ENCODE peak calls at places on chromosomes 1 and 21, in four cellular contexts. G is gastrocnemius medialis, U is MM.1S, X is upper lobe of right lung. F is an unnamed sample.

GRCh38 chr1:95437011-95437410 is 203.0 kb downstream of the RWDD3 start:
- DNase-seq in G (no peak), X (no peak), U (no peak), F (no peak)

GRCh38 chr1:235404190-235404589 is 37.0 kb downstream of the TBCE start:
- DNase-seq in G (no peak), U (no peak), X (no peak), F (no peak)

GRCh38 chr1:7224644-7225043 is 439.4 kb downstream of the CAMTA1 start:
- DNase-seq in G (no peak), X (no peak), U (no peak), F (no peak)

GRCh38 chr1:224432672-224433040 is 1.9 kb downstream of the WDR26 start:
- DNase-seq in X (no peak), G (no peak), U (peak; percentile 38), F (no peak)

GRCh38 chr1:21574464-21575151 is 65.4 kb downstream of the ALPL start:
- DNase-seq in X (no peak), G (no peak), U (no peak), F (no peak)

GRCh38 chr1:11790880-11791715 is 14.7 kb downstream of the MTHFR start:
- DNase-seq in G (peak; percentile 98), U (no peak), X (peak; percentile 88), F (no peak)

GRCh38 chr1:85327759-85328158 is 51.3 kb upstream of the BCL10 start:
- DNase-seq in G (no peak), U (no peak), X (no peak), F (no peak)

GRCh38 chr1:164647211-164647610 is 88.2 kb downstream of the PBX1 start:
- DNase-seq in X (no peak), U (no peak), G (no peak), F (no peak)

GRCh38 chr1:15693371-15693770 is 9.3 kb downstream of the PLEKHM2 start:
- DNase-seq in X (no peak), G (no peak), U (no peak), F (no peak)

GRCh38 chr1:191839891-191840290 is 318.4 kb upstream of the RGS18 start:
- DNase-seq in U (no peak), G (no peak), X (no peak), F (no peak)

GRCh38 chr1:167542109-167543032 is 11.2 kb downstream of the CREG1 start:
- DNase-seq in G (no peak), X (no peak), U (peak; percentile 69), F (no peak)

GRCh38 chr1:93143729-93144229 is 36.4 kb downstream of the TMED5 start:
- DNase-seq in U (no peak), X (no peak), G (no peak), F (no peak)

GRCh38 chr1:216686860-216687545 is 36.2 kb downstream of the ESRRG start:
- DNase-seq in G (no peak), U (no peak), X (no peak), F (no peak)

GRCh38 chr1:151131832-151132675 is 14.4 kb downstream of the SEMA6C start:
- DNase-seq in G (peak; percentile 13), X (peak; percentile 68), U (no peak), F (no peak)

GRCh38 chr1:25798666-25799345 is 1.2 kb upstream of the SELENON start:
- DNase-seq in G (no peak), U (no peak), X (no peak), F (no peak)

GRCh38 chr1:159994896-159995295 is 36.9 kb downstream of the PIGM start:
- DNase-seq in X (no peak), U (no peak), G (no peak), F (no peak)

GRCh38 chr1:212366901-212367300 is 47.8 kb downstream of the PACC1 start:
- DNase-seq in G (no peak), U (no peak), X (no peak), F (no peak)

GRCh38 chr21:36260802-36261201 is 59.2 kb upstream of the MORC3 start:
- DNase-seq in G (no peak), U (no peak), X (no peak), F (no peak)

GRCh38 chr1:203278087-203278884 is 27.0 kb upstream of the BTG2 start:
- DNase-seq in X (peak; percentile 79), U (peak; percentile 48), G (peak; percentile 96), F (peak; percentile 40)

GRCh38 chr1:109723351-109723750 is 11.3 kb downstream of the GSTM5 start:
- DNase-seq in U (no peak), G (no peak), X (no peak), F (no peak)

DNA sequence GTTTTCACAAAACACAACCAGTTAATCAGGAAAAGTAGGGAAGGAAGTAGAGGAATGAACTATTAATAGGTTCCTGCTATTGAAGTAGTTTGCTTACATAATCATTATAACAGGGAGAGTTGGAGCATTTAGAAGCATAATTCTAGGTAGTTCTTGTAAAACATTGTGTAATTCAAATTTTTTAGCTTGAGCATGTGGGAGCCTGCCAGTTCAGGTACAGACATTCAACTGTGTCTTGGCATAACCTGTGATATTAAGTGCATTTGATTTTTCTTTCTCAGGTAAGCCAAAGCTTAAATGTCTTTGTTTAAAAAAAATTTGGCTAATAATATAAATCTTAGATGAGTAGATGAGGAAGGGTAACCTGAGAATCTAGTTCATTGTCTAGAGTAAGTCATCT is 3.4 kb downstream of the YTHDF2 start:
- DNase-seq in G (no peak), U (no peak), X (no peak), F (no peak)
- H3K36me3 ChIP-seq in G (peaks cover 67% of the 10 kb centered on the region), U (peaks cover 27% of the 10 kb centered on the region), X (peaks cover 67% of the 10 kb centered on the region), F (peaks cover 66% of the 10 kb centered on the region)

GRCh38 chr1:61156576-61157239 is 74.3 kb downstream of the NFIA start:
- DNase-seq in U (no peak), G (no peak), X (no peak), F (no peak)
- H3K4me3 ChIP-seq in U (no peak overlapping the region), G (no peak overlapping the region), X (no peak overlapping the region), F (no peak overlapping the region)

GRCh38 chr1:202014060-202014459 is 3.7 kb downstream of the ELF3 start:
- DNase-seq in G (no peak), X (no peak), U (no peak), F (no peak)
- H3K36me3 ChIP-seq in G (no peaks in the 10 kb centered on the region), X (peaks cover 19% of the 10 kb centered on the region), U (no peaks in the 10 kb centered on the region), F (no peaks in the 10 kb centered on the region)

GRCh38 chr1:225651376-225651871 is 1.5 kb downstream of the ENAH start:
- DNase-seq in U (no peak), G (no peak), X (no peak), F (no peak)
- H3K4me3 ChIP-seq in U (peak overlapping the region; percentile 74), G (peak overlapping the region; percentile 86), X (peak overlapping the region; percentile 83), F (no peak overlapping the region)

DNA sequence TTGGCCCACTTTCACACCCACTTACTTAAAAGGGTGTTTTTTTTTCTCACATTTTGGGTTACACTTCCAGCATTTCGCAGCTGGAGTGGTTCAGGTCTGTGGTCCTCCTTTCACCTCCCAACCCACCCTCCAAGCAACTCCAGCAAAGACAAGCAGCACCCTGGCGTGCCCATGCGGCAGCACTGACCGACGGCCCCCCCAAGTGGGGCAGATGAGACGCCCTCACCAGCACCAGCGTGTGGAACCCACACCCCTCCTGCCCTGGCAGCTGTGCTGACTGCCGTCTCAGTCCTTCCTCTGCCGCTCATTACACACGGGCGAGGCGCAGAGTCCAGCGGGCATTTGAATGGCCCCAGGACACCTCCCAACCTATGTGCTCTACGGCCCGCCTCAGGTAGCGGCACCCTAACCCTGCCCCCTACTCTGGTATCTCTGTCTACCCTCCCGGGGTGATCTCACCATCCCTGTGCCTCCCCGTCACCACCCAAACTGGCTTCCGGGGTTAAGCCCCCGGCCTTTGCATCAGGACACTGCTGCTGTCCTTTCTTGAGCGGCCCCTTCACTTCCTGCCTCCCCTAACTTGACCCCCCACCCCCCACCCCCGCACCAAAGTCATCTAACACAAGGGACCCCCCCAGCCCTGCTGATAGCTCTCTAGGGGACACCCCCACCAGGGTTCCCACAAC is 10.9 kb downstream of the LSS start:
- DNase-seq in X (peak; percentile 43), G (no peak), U (no peak), F (no peak)
- H3K36me3 ChIP-seq in X (peaks cover 66% of the 10 kb centered on the region), G (peaks cover 57% of the 10 kb centered on the region), U (peaks cover 7% of the 10 kb centered on the region), F (peaks cover 34% of the 10 kb centered on the region)

DNA sequence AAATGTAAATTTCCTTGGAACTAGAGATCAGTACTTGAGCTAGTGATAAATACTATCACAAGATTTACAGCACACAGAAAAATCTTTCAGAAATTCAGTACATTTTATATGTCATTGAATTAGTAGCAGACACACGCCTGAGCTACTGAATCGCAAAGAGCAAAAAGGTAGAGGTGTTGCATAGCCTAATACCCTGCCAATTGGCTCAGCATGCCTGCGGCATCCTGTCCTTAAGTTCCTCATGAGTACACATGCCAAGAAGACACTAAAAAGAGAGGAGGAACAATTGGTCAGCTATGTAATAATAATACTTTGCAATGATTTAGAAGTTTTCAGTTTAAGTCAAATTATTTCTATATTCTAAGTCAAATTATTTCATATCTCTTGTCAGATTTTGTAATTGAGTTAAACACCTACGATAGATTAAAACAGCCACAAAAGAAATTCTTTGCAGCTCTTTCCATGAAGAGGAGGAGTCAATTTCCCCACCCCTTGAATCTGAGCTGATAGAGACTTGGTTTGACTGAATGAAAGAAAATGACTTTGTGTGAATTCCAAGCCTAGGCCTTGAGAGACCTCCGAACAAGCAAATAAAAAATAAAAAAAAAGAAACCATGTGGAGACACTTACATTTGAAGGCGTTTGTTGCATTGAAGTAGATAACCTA is 36.2 kb upstream of the PKN2 start:
- DNase-seq in U (no peak), X (no peak), G (no peak), F (no peak)
- H3K4me3 ChIP-seq in U (no peak overlapping the region), X (no peak overlapping the region), G (no peak overlapping the region), F (no peak overlapping the region)